ENCODE peak calls at places on chromosomes 2 and 18, in nine cellular contexts. One of them, this sample, is unnamed.

GRCh38 chr2:33209976-33210375 is 263.2 kb downstream of the LTBP1 start:
- DNase-seq in cardiac muscle cell: peak
- DNase-seq in AG04449: no peak
- DNase-seq in dorsolateral prefrontal cortex: no peak
- DNase-seq in lower lobe of right lung: no peak
- DNase-seq in heart left ventricle: no peak
- DNase-seq in endodermal cell: no peak
- DNase-seq in astrocyte of the spinal cord: peak
- DNase-seq in fibroblast of the aortic adventitia: peak
- DNase-seq in this sample: peak

GRCh38 chr18:48990497-48991298 is 39.9 kb upstream of the SMAD7 start:
- DNase-seq in cardiac muscle cell: peak
- DNase-seq in AG04449: no peak
- DNase-seq in dorsolateral prefrontal cortex: no peak
- DNase-seq in lower lobe of right lung: no peak
- DNase-seq in heart left ventricle: no peak
- DNase-seq in endodermal cell: peak
- DNase-seq in astrocyte of the spinal cord: peak
- DNase-seq in fibroblast of the aortic adventitia: peak
- DNase-seq in this sample: no peak

GRCh38 chr2:18339326-18339725 is 221.1 kb downstream of the RDH14 start:
- DNase-seq in cardiac muscle cell: no peak
- DNase-seq in AG04449: no peak
- DNase-seq in dorsolateral prefrontal cortex: no peak
- DNase-seq in lower lobe of right lung: no peak
- DNase-seq in heart left ventricle: no peak
- DNase-seq in endodermal cell: no peak
- DNase-seq in astrocyte of the spinal cord: peak
- DNase-seq in fibroblast of the aortic adventitia: peak
- DNase-seq in this sample: no peak

GRCh38 chr18:26745288-26745975 is 120.1 kb downstream of the AQP4 start:
- DNase-seq in cardiac muscle cell: no peak
- DNase-seq in AG04449: no peak
- DNase-seq in dorsolateral prefrontal cortex: no peak
- DNase-seq in lower lobe of right lung: no peak
- DNase-seq in heart left ventricle: no peak
- DNase-seq in endodermal cell: no peak
- DNase-seq in astrocyte of the spinal cord: no peak
- DNase-seq in fibroblast of the aortic adventitia: no peak
- DNase-seq in this sample: no peak

GRCh38 chr18:56891116-56891515 is 240.0 kb downstream of the WDR7 start:
- DNase-seq in cardiac muscle cell: no peak
- DNase-seq in AG04449: no peak
- DNase-seq in dorsolateral prefrontal cortex: no peak
- DNase-seq in lower lobe of right lung: no peak
- DNase-seq in heart left ventricle: no peak
- DNase-seq in endodermal cell: no peak
- DNase-seq in astrocyte of the spinal cord: no peak
- DNase-seq in fibroblast of the aortic adventitia: no peak
- DNase-seq in this sample: no peak

GRCh38 chr2:18209934-18210639 is 331.6 kb downstream of the KCNS3 start:
- DNase-seq in cardiac muscle cell: peak
- DNase-seq in AG04449: peak
- DNase-seq in dorsolateral prefrontal cortex: no peak
- DNase-seq in lower lobe of right lung: no peak
- DNase-seq in heart left ventricle: no peak
- DNase-seq in endodermal cell: no peak
- DNase-seq in astrocyte of the spinal cord: peak
- DNase-seq in fibroblast of the aortic adventitia: peak
- DNase-seq in this sample: peak

GRCh38 chr2:234678721-234679120 is 181.8 kb upstream of the ARL4C start:
- DNase-seq in cardiac muscle cell: peak
- DNase-seq in AG04449: peak
- DNase-seq in dorsolateral prefrontal cortex: no peak
- DNase-seq in lower lobe of right lung: no peak
- DNase-seq in heart left ventricle: no peak
- DNase-seq in endodermal cell: peak
- DNase-seq in astrocyte of the spinal cord: peak
- DNase-seq in fibroblast of the aortic adventitia: peak
- DNase-seq in this sample: peak

GRCh38 chr2:44430340-44430739 is 68.6 kb downstream of the CAMKMT start:
- DNase-seq in cardiac muscle cell: no peak
- DNase-seq in AG04449: no peak
- DNase-seq in dorsolateral prefrontal cortex: no peak
- DNase-seq in lower lobe of right lung: no peak
- DNase-seq in heart left ventricle: no peak
- DNase-seq in endodermal cell: peak
- DNase-seq in astrocyte of the spinal cord: no peak
- DNase-seq in fibroblast of the aortic adventitia: no peak
- DNase-seq in this sample: no peak

GRCh38 chr18:36296591-36297418 is 708 bp upstream of the FHOD3 start:
- DNase-seq in cardiac muscle cell: peak
- DNase-seq in AG04449: no peak
- DNase-seq in dorsolateral prefrontal cortex: peak
- DNase-seq in lower lobe of right lung: peak
- DNase-seq in heart left ventricle: peak
- DNase-seq in endodermal cell: peak
- DNase-seq in astrocyte of the spinal cord: peak
- DNase-seq in fibroblast of the aortic adventitia: peak
- DNase-seq in this sample: peak

GRCh38 chr2:179974743-179975142 is 32.4 kb downstream of the CWC22 start:
- DNase-seq in cardiac muscle cell: no peak
- DNase-seq in AG04449: no peak
- DNase-seq in dorsolateral prefrontal cortex: no peak
- DNase-seq in lower lobe of right lung: no peak
- DNase-seq in heart left ventricle: no peak
- DNase-seq in endodermal cell: no peak
- DNase-seq in astrocyte of the spinal cord: no peak
- DNase-seq in fibroblast of the aortic adventitia: no peak
- DNase-seq in this sample: no peak

GRCh38 chr2:155026646-155027045 is 328.2 kb downstream of the KCNJ3 start:
- DNase-seq in cardiac muscle cell: no peak
- DNase-seq in AG04449: no peak
- DNase-seq in dorsolateral prefrontal cortex: no peak
- DNase-seq in lower lobe of right lung: no peak
- DNase-seq in heart left ventricle: no peak
- DNase-seq in endodermal cell: no peak
- DNase-seq in astrocyte of the spinal cord: no peak
- DNase-seq in fibroblast of the aortic adventitia: no peak
- DNase-seq in this sample: no peak

GRCh38 chr2:240561325-240561971 is 1.3 kb downstream of the DUSP28 start:
- DNase-seq in cardiac muscle cell: peak
- DNase-seq in AG04449: peak
- DNase-seq in dorsolateral prefrontal cortex: no peak
- DNase-seq in lower lobe of right lung: no peak
- DNase-seq in heart left ventricle: no peak
- DNase-seq in endodermal cell: peak
- DNase-seq in astrocyte of the spinal cord: peak
- DNase-seq in fibroblast of the aortic adventitia: peak
- DNase-seq in this sample: peak

GRCh38 chr2:207035855-207036254 is 96.5 kb downstream of the CPO start:
- DNase-seq in cardiac muscle cell: no peak
- DNase-seq in AG04449: no peak
- DNase-seq in dorsolateral prefrontal cortex: no peak
- DNase-seq in lower lobe of right lung: no peak
- DNase-seq in heart left ventricle: no peak
- DNase-seq in endodermal cell: no peak
- DNase-seq in astrocyte of the spinal cord: no peak
- DNase-seq in fibroblast of the aortic adventitia: peak
- DNase-seq in this sample: no peak

GRCh38 chr2:98601532-98602132 is 6.7 kb downstream of the COA5 start:
- DNase-seq in cardiac muscle cell: peak
- DNase-seq in AG04449: no peak
- DNase-seq in dorsolateral prefrontal cortex: no peak
- DNase-seq in lower lobe of right lung: no peak
- DNase-seq in heart left ventricle: no peak
- DNase-seq in endodermal cell: peak
- DNase-seq in astrocyte of the spinal cord: peak
- DNase-seq in fibroblast of the aortic adventitia: peak
- DNase-seq in this sample: no peak

GRCh38 chr18:50429207-50429948 is 54.5 kb downstream of the SKA1 start:
- DNase-seq in cardiac muscle cell: peak
- DNase-seq in AG04449: no peak
- DNase-seq in dorsolateral prefrontal cortex: no peak
- DNase-seq in lower lobe of right lung: no peak
- DNase-seq in heart left ventricle: no peak
- DNase-seq in endodermal cell: no peak
- DNase-seq in astrocyte of the spinal cord: peak
- DNase-seq in fibroblast of the aortic adventitia: peak
- DNase-seq in this sample: no peak

GRCh38 chr18:9627642-9628041 is 13.3 kb upstream of the PPP4R1 start:
- DNase-seq in cardiac muscle cell: peak
- DNase-seq in AG04449: no peak
- DNase-seq in dorsolateral prefrontal cortex: no peak
- DNase-seq in lower lobe of right lung: no peak
- DNase-seq in heart left ventricle: no peak
- DNase-seq in endodermal cell: no peak
- DNase-seq in astrocyte of the spinal cord: peak
- DNase-seq in fibroblast of the aortic adventitia: peak
- DNase-seq in this sample: no peak

GRCh38 chr18:25057491-25058050 is 294.4 kb downstream of the ZNF521 start:
- DNase-seq in cardiac muscle cell: no peak
- DNase-seq in AG04449: no peak
- DNase-seq in dorsolateral prefrontal cortex: no peak
- DNase-seq in lower lobe of right lung: no peak
- DNase-seq in heart left ventricle: no peak
- DNase-seq in endodermal cell: no peak
- DNase-seq in astrocyte of the spinal cord: no peak
- DNase-seq in fibroblast of the aortic adventitia: no peak
- DNase-seq in this sample: no peak

GRCh38 chr2:237727363-237727762 is 71.2 kb upstream of the RBM44 start:
- DNase-seq in cardiac muscle cell: no peak
- DNase-seq in AG04449: no peak
- DNase-seq in dorsolateral prefrontal cortex: no peak
- DNase-seq in lower lobe of right lung: no peak
- DNase-seq in heart left ventricle: no peak
- DNase-seq in endodermal cell: no peak
- DNase-seq in astrocyte of the spinal cord: no peak
- DNase-seq in fibroblast of the aortic adventitia: no peak
- DNase-seq in this sample: no peak

GRCh38 chr2:73373335-73373734 is 12.3 kb upstream of the ALMS1 start:
- DNase-seq in cardiac muscle cell: no peak
- DNase-seq in AG04449: no peak
- DNase-seq in dorsolateral prefrontal cortex: no peak
- DNase-seq in lower lobe of right lung: no peak
- DNase-seq in heart left ventricle: no peak
- DNase-seq in endodermal cell: no peak
- DNase-seq in astrocyte of the spinal cord: no peak
- DNase-seq in fibroblast of the aortic adventitia: no peak
- DNase-seq in this sample: no peak

GRCh38 chr2:70498054-70498453 is 55.6 kb downstream of the TGFA start:
- DNase-seq in cardiac muscle cell: no peak
- DNase-seq in AG04449: no peak
- DNase-seq in dorsolateral prefrontal cortex: no peak
- DNase-seq in lower lobe of right lung: no peak
- DNase-seq in heart left ventricle: no peak
- DNase-seq in endodermal cell: no peak
- DNase-seq in astrocyte of the spinal cord: no peak
- DNase-seq in fibroblast of the aortic adventitia: no peak
- DNase-seq in this sample: no peak

GRCh38 chr18:75544051-75544481 is 116.6 kb upstream of the SMIM21 start:
- DNase-seq in cardiac muscle cell: peak
- DNase-seq in AG04449: no peak
- DNase-seq in dorsolateral prefrontal cortex: no peak
- DNase-seq in lower lobe of right lung: no peak
- DNase-seq in heart left ventricle: no peak
- DNase-seq in endodermal cell: no peak
- DNase-seq in astrocyte of the spinal cord: peak
- DNase-seq in fibroblast of the aortic adventitia: peak
- DNase-seq in this sample: no peak

GRCh38 chr2:157444643-157445040 is 753 bp upstream of the CYTIP start:
- DNase-seq in cardiac muscle cell: no peak
- DNase-seq in AG04449: no peak
- DNase-seq in dorsolateral prefrontal cortex: no peak
- DNase-seq in lower lobe of right lung: no peak
- DNase-seq in heart left ventricle: no peak
- DNase-seq in endodermal cell: no peak
- DNase-seq in astrocyte of the spinal cord: no peak
- DNase-seq in fibroblast of the aortic adventitia: no peak
- DNase-seq in this sample: no peak
- H3K4me3 ChIP-seq in cardiac muscle cell: no peak
- H3K4me3 ChIP-seq in AG04449: no peak
- H3K4me3 ChIP-seq in dorsolateral prefrontal cortex: no peak
- H3K4me3 ChIP-seq in lower lobe of right lung: peak
- H3K4me3 ChIP-seq in heart left ventricle: no peak
- H3K4me3 ChIP-seq in endodermal cell: no peak
- H3K4me3 ChIP-seq in astrocyte of the spinal cord: no peak
- H3K4me3 ChIP-seq in fibroblast of the aortic adventitia: no peak
- H3K4me3 ChIP-seq in this sample: no peak

GRCh38 chr18:23133860-23134779 is 1.2 kb upstream of the CABLES1 start:
- DNase-seq in cardiac muscle cell: no peak
- DNase-seq in AG04449: no peak
- DNase-seq in dorsolateral prefrontal cortex: no peak
- DNase-seq in lower lobe of right lung: peak
- DNase-seq in heart left ventricle: no peak
- DNase-seq in endodermal cell: peak
- DNase-seq in astrocyte of the spinal cord: no peak
- DNase-seq in fibroblast of the aortic adventitia: no peak
- DNase-seq in this sample: no peak
- H3K4me3 ChIP-seq in cardiac muscle cell: peak
- H3K4me3 ChIP-seq in AG04449: no peak
- H3K4me3 ChIP-seq in dorsolateral prefrontal cortex: peak
- H3K4me3 ChIP-seq in lower lobe of right lung: peak
- H3K4me3 ChIP-seq in heart left ventricle: peak
- H3K4me3 ChIP-seq in endodermal cell: peak
- H3K4me3 ChIP-seq in astrocyte of the spinal cord: peak
- H3K4me3 ChIP-seq in fibroblast of the aortic adventitia: peak
- H3K4me3 ChIP-seq in this sample: no peak

GRCh38 chr2:112765251-112765650 is 842 bp upstream of the CKAP2L start:
- DNase-seq in cardiac muscle cell: no peak
- DNase-seq in AG04449: no peak
- DNase-seq in dorsolateral prefrontal cortex: no peak
- DNase-seq in lower lobe of right lung: no peak
- DNase-seq in heart left ventricle: no peak
- DNase-seq in endodermal cell: no peak
- DNase-seq in astrocyte of the spinal cord: no peak
- DNase-seq in fibroblast of the aortic adventitia: no peak
- DNase-seq in this sample: no peak
- H3K4me3 ChIP-seq in cardiac muscle cell: peak
- H3K4me3 ChIP-seq in AG04449: peak
- H3K4me3 ChIP-seq in dorsolateral prefrontal cortex: peak
- H3K4me3 ChIP-seq in lower lobe of right lung: peak
- H3K4me3 ChIP-seq in heart left ventricle: peak
- H3K4me3 ChIP-seq in endodermal cell: peak
- H3K4me3 ChIP-seq in astrocyte of the spinal cord: peak
- H3K4me3 ChIP-seq in fibroblast of the aortic adventitia: peak
- H3K4me3 ChIP-seq in this sample: peak

GRCh38 chr2:36362291-36362690 is 6.7 kb downstream of the CRIM1 start:
- DNase-seq in cardiac muscle cell: peak
- DNase-seq in AG04449: no peak
- DNase-seq in dorsolateral prefrontal cortex: no peak
- DNase-seq in lower lobe of right lung: no peak
- DNase-seq in heart left ventricle: no peak
- DNase-seq in endodermal cell: no peak
- DNase-seq in astrocyte of the spinal cord: peak
- DNase-seq in fibroblast of the aortic adventitia: peak
- DNase-seq in this sample: no peak
- H3K4me3 ChIP-seq in cardiac muscle cell: no peak
- H3K4me3 ChIP-seq in AG04449: peak
- H3K4me3 ChIP-seq in dorsolateral prefrontal cortex: no peak
- H3K4me3 ChIP-seq in lower lobe of right lung: no peak
- H3K4me3 ChIP-seq in heart left ventricle: no peak
- H3K4me3 ChIP-seq in endodermal cell: no peak
- H3K4me3 ChIP-seq in astrocyte of the spinal cord: no peak
- H3K4me3 ChIP-seq in fibroblast of the aortic adventitia: peak
- H3K4me3 ChIP-seq in this sample: no peak